ENCODE peak calls at places on chromosomes 1 and 21, in eight cellular contexts. One of them, this sample, is unnamed.

GRCh38 chr1:222529916-222530315 is 18.0 kb downstream of the HHIPL2 start:
- DNase-seq in T-cell: no peak
- DNase-seq in lower leg skin: no peak
- DNase-seq in AG09319: no peak
- DNase-seq in lung: no peak
- DNase-seq in cardiac fibroblast: no peak
- DNase-seq in central memory CD8-positive, alpha-beta T cell: no peak
- DNase-seq in NCI-H1105: no peak
- DNase-seq in this sample: no peak

GRCh38 chr1:188433428-188433827 is 1604.7 kb downstream of the PLA2G4A start:
- DNase-seq in T-cell: no peak
- DNase-seq in central memory CD8-positive, alpha-beta T cell: no peak
- DNase-seq in NCI-H1105: no peak
- DNase-seq in lower leg skin: no peak
- DNase-seq in cardiac fibroblast: no peak
- DNase-seq in lung: no peak
- DNase-seq in AG09319: no peak
- DNase-seq in this sample: no peak

GRCh38 chr1:232684331-232685105 is 54.6 kb upstream of the SIPA1L2 start:
- DNase-seq in NCI-H1105: no peak
- DNase-seq in AG09319: no peak
- DNase-seq in lower leg skin: no peak
- DNase-seq in cardiac fibroblast: no peak
- DNase-seq in T-cell: no peak
- DNase-seq in central memory CD8-positive, alpha-beta T cell: no peak
- DNase-seq in lung: no peak
- DNase-seq in this sample: no peak

GRCh38 chr1:12650001-12650421 is 6.1 kb downstream of the AADACL4 start:
- DNase-seq in central memory CD8-positive, alpha-beta T cell: no peak
- DNase-seq in AG09319: no peak
- DNase-seq in lower leg skin: no peak
- DNase-seq in lung: no peak
- DNase-seq in T-cell: no peak
- DNase-seq in NCI-H1105: no peak
- DNase-seq in cardiac fibroblast: peak
- DNase-seq in this sample: peak

GRCh38 chr21:38505654-38506523 is 7.6 kb upstream of the ERG start:
- DNase-seq in cardiac fibroblast: peak
- DNase-seq in NCI-H1105: peak
- DNase-seq in T-cell: no peak
- DNase-seq in AG09319: peak
- DNase-seq in lower leg skin: no peak
- DNase-seq in lung: no peak
- DNase-seq in central memory CD8-positive, alpha-beta T cell: no peak
- DNase-seq in this sample: peak

GRCh38 chr1:217563179-217563578 is 67.7 kb downstream of the GPATCH2 start:
- DNase-seq in AG09319: no peak
- DNase-seq in central memory CD8-positive, alpha-beta T cell: no peak
- DNase-seq in T-cell: no peak
- DNase-seq in lower leg skin: no peak
- DNase-seq in cardiac fibroblast: no peak
- DNase-seq in lung: no peak
- DNase-seq in NCI-H1105: no peak
- DNase-seq in this sample: no peak

GRCh38 chr1:198449281-198449680 is 91.2 kb downstream of the ATP6V1G3 start:
- DNase-seq in cardiac fibroblast: no peak
- DNase-seq in T-cell: no peak
- DNase-seq in AG09319: no peak
- DNase-seq in lower leg skin: no peak
- DNase-seq in lung: no peak
- DNase-seq in NCI-H1105: no peak
- DNase-seq in central memory CD8-positive, alpha-beta T cell: no peak
- DNase-seq in this sample: no peak

GRCh38 chr1:234893725-234894630 is 234.7 kb downstream of the TOMM20 start:
- DNase-seq in NCI-H1105: peak
- DNase-seq in central memory CD8-positive, alpha-beta T cell: no peak
- DNase-seq in AG09319: no peak
- DNase-seq in lung: no peak
- DNase-seq in T-cell: no peak
- DNase-seq in cardiac fibroblast: peak
- DNase-seq in lower leg skin: no peak
- DNase-seq in this sample: peak

GRCh38 chr1:47708658-47709301 is 270.9 kb downstream of the FOXD2 start:
- DNase-seq in AG09319: no peak
- DNase-seq in NCI-H1105: peak
- DNase-seq in cardiac fibroblast: peak
- DNase-seq in lower leg skin: no peak
- DNase-seq in T-cell: no peak
- DNase-seq in central memory CD8-positive, alpha-beta T cell: no peak
- DNase-seq in lung: no peak
- DNase-seq in this sample: no peak

GRCh38 chr21:44495641-44496040 is 40.3 kb downstream of the LRRC3 start:
- DNase-seq in AG09319: no peak
- DNase-seq in lower leg skin: no peak
- DNase-seq in T-cell: no peak
- DNase-seq in NCI-H1105: no peak
- DNase-seq in central memory CD8-positive, alpha-beta T cell: no peak
- DNase-seq in lung: no peak
- DNase-seq in cardiac fibroblast: no peak
- DNase-seq in this sample: no peak

GRCh38 chr1:11842154-11843041 is 5.2 kb downstream of the NPPA start:
- DNase-seq in lung: no peak
- DNase-seq in cardiac fibroblast: peak
- DNase-seq in lower leg skin: no peak
- DNase-seq in T-cell: no peak
- DNase-seq in central memory CD8-positive, alpha-beta T cell: no peak
- DNase-seq in NCI-H1105: no peak
- DNase-seq in AG09319: no peak
- DNase-seq in this sample: no peak

GRCh38 chr1:43936470-43937151 is 3.0 kb downstream of the ARTN start:
- DNase-seq in NCI-H1105: peak
- DNase-seq in central memory CD8-positive, alpha-beta T cell: no peak
- DNase-seq in lower leg skin: no peak
- DNase-seq in lung: no peak
- DNase-seq in cardiac fibroblast: peak
- DNase-seq in T-cell: no peak
- DNase-seq in AG09319: no peak
- DNase-seq in this sample: no peak

GRCh38 chr1:19661721-19662228 is 2.9 kb upstream of the HTR6 start:
- DNase-seq in lower leg skin: no peak
- DNase-seq in central memory CD8-positive, alpha-beta T cell: peak
- DNase-seq in cardiac fibroblast: peak
- DNase-seq in AG09319: no peak
- DNase-seq in T-cell: no peak
- DNase-seq in NCI-H1105: peak
- DNase-seq in lung: no peak
- DNase-seq in this sample: no peak

GRCh38 chr21:36035381-36035791 is 24.9 kb downstream of the SETD4 start:
- DNase-seq in lower leg skin: no peak
- DNase-seq in T-cell: no peak
- DNase-seq in lung: no peak
- DNase-seq in AG09319: no peak
- DNase-seq in cardiac fibroblast: peak
- DNase-seq in NCI-H1105: peak
- DNase-seq in central memory CD8-positive, alpha-beta T cell: no peak
- DNase-seq in this sample: no peak

GRCh38 chr1:178142806-178143205 is 48.9 kb downstream of the RASAL2 start:
- DNase-seq in T-cell: no peak
- DNase-seq in AG09319: no peak
- DNase-seq in NCI-H1105: no peak
- DNase-seq in lower leg skin: no peak
- DNase-seq in cardiac fibroblast: no peak
- DNase-seq in central memory CD8-positive, alpha-beta T cell: no peak
- DNase-seq in lung: no peak
- DNase-seq in this sample: no peak

GRCh38 chr1:52159033-52159789 is 17.3 kb downstream of the ZFYVE9 start:
- DNase-seq in T-cell: no peak
- DNase-seq in central memory CD8-positive, alpha-beta T cell: no peak
- DNase-seq in AG09319: no peak
- DNase-seq in NCI-H1105: no peak
- DNase-seq in cardiac fibroblast: peak
- DNase-seq in lung: no peak
- DNase-seq in lower leg skin: no peak
- DNase-seq in this sample: no peak

GRCh38 chr1:164051791-164052190 is 507.2 kb upstream of the PBX1 start:
- DNase-seq in lower leg skin: no peak
- DNase-seq in lung: no peak
- DNase-seq in NCI-H1105: no peak
- DNase-seq in AG09319: no peak
- DNase-seq in central memory CD8-positive, alpha-beta T cell: no peak
- DNase-seq in cardiac fibroblast: no peak
- DNase-seq in T-cell: no peak
- DNase-seq in this sample: no peak

GRCh38 chr1:246373828-246374569 is 133.1 kb downstream of the SMYD3 start:
- DNase-seq in NCI-H1105: no peak
- DNase-seq in central memory CD8-positive, alpha-beta T cell: no peak
- DNase-seq in AG09319: no peak
- DNase-seq in lower leg skin: no peak
- DNase-seq in cardiac fibroblast: peak
- DNase-seq in lung: no peak
- DNase-seq in T-cell: no peak
- DNase-seq in this sample: no peak

GRCh38 chr1:109910963-109911798 is 532 bp downstream of the CSF1 start:
- DNase-seq in cardiac fibroblast: no peak
- DNase-seq in central memory CD8-positive, alpha-beta T cell: no peak
- DNase-seq in NCI-H1105: no peak
- DNase-seq in T-cell: no peak
- DNase-seq in lower leg skin: no peak
- DNase-seq in AG09319: no peak
- DNase-seq in lung: no peak
- DNase-seq in this sample: no peak

This sample was measured in brain pericyte.